ENCODE peak calls at places on chromosomes 3 and 15, in ten cellular contexts. One of them, this sample, is unnamed.

GRCh38 chr3:61526307-61526706 is 35.1 kb upstream of the PTPRG start:
- DNase-seq in RPMI7951: no peak
- DNase-seq in left ventricle myocardium inferior: no peak
- DNase-seq in stimulated activated naive CD4-positive, alpha-beta T cell: no peak
- DNase-seq in WERI-Rb-1: no peak
- DNase-seq in PC-9: no peak
- DNase-seq in activated CD8-positive, alpha-beta memory T cell treated with anti-CD3 and anti-CD28 coated beads, Interleukin-2, amount 10 ng/mL, durations not matched to agents 7 days and 5 days: no peak
- DNase-seq in NCI-H510A: no peak
- DNase-seq in fibroblast of lung: no peak
- DNase-seq in stimulated activated CD4-positive, alpha-beta T cell treated with anti-CD3 and anti-CD28 coated beads, TNF-alpha, amount 100 ng/mL, for 4 hours: no peak
- DNase-seq in this sample: no peak

GRCh38 chr3:135558906-135559305 is 406.6 kb upstream of the PPP2R3A start:
- DNase-seq in RPMI7951: peak
- DNase-seq in left ventricle myocardium inferior: no peak
- DNase-seq in stimulated activated naive CD4-positive, alpha-beta T cell: no peak
- DNase-seq in WERI-Rb-1: no peak
- DNase-seq in PC-9: no peak
- DNase-seq in activated CD8-positive, alpha-beta memory T cell treated with anti-CD3 and anti-CD28 coated beads, Interleukin-2, amount 10 ng/mL, durations not matched to agents 7 days and 5 days: no peak
- DNase-seq in NCI-H510A: no peak
- DNase-seq in fibroblast of lung: no peak
- DNase-seq in stimulated activated CD4-positive, alpha-beta T cell treated with anti-CD3 and anti-CD28 coated beads, TNF-alpha, amount 100 ng/mL, for 4 hours: no peak
- DNase-seq in this sample: no peak

GRCh38 chr3:184505053-184505452 is 56.5 kb upstream of the EPHB3 start:
- DNase-seq in RPMI7951: peak
- DNase-seq in left ventricle myocardium inferior: no peak
- DNase-seq in stimulated activated naive CD4-positive, alpha-beta T cell: no peak
- DNase-seq in WERI-Rb-1: no peak
- DNase-seq in PC-9: no peak
- DNase-seq in activated CD8-positive, alpha-beta memory T cell treated with anti-CD3 and anti-CD28 coated beads, Interleukin-2, amount 10 ng/mL, durations not matched to agents 7 days and 5 days: no peak
- DNase-seq in NCI-H510A: no peak
- DNase-seq in fibroblast of lung: no peak
- DNase-seq in stimulated activated CD4-positive, alpha-beta T cell treated with anti-CD3 and anti-CD28 coated beads, TNF-alpha, amount 100 ng/mL, for 4 hours: no peak
- DNase-seq in this sample: no peak

GRCh38 chr3:127800508-127800907 is 21.8 kb downstream of the MGLL start:
- DNase-seq in RPMI7951: peak
- DNase-seq in left ventricle myocardium inferior: no peak
- DNase-seq in stimulated activated naive CD4-positive, alpha-beta T cell: no peak
- DNase-seq in WERI-Rb-1: no peak
- DNase-seq in PC-9: no peak
- DNase-seq in activated CD8-positive, alpha-beta memory T cell treated with anti-CD3 and anti-CD28 coated beads, Interleukin-2, amount 10 ng/mL, durations not matched to agents 7 days and 5 days: peak
- DNase-seq in NCI-H510A: no peak
- DNase-seq in fibroblast of lung: peak
- DNase-seq in stimulated activated CD4-positive, alpha-beta T cell treated with anti-CD3 and anti-CD28 coated beads, TNF-alpha, amount 100 ng/mL, for 4 hours: no peak
- DNase-seq in this sample: no peak

GRCh38 chr3:142940472-142940871 is 23.0 kb downstream of the PAQR9 start:
- DNase-seq in RPMI7951: peak
- DNase-seq in left ventricle myocardium inferior: no peak
- DNase-seq in stimulated activated naive CD4-positive, alpha-beta T cell: no peak
- DNase-seq in WERI-Rb-1: no peak
- DNase-seq in PC-9: no peak
- DNase-seq in activated CD8-positive, alpha-beta memory T cell treated with anti-CD3 and anti-CD28 coated beads, Interleukin-2, amount 10 ng/mL, durations not matched to agents 7 days and 5 days: no peak
- DNase-seq in NCI-H510A: no peak
- DNase-seq in fibroblast of lung: no peak
- DNase-seq in stimulated activated CD4-positive, alpha-beta T cell treated with anti-CD3 and anti-CD28 coated beads, TNF-alpha, amount 100 ng/mL, for 4 hours: no peak
- DNase-seq in this sample: no peak

GRCh38 chr3:169454060-169454317 is 209.5 kb downstream of the MECOM start:
- DNase-seq in RPMI7951: no peak
- DNase-seq in left ventricle myocardium inferior: no peak
- DNase-seq in stimulated activated naive CD4-positive, alpha-beta T cell: no peak
- DNase-seq in WERI-Rb-1: no peak
- DNase-seq in PC-9: no peak
- DNase-seq in activated CD8-positive, alpha-beta memory T cell treated with anti-CD3 and anti-CD28 coated beads, Interleukin-2, amount 10 ng/mL, durations not matched to agents 7 days and 5 days: no peak
- DNase-seq in NCI-H510A: no peak
- DNase-seq in fibroblast of lung: no peak
- DNase-seq in stimulated activated CD4-positive, alpha-beta T cell treated with anti-CD3 and anti-CD28 coated beads, TNF-alpha, amount 100 ng/mL, for 4 hours: no peak
- DNase-seq in this sample: no peak

GRCh38 chr3:8641472-8641871 is 3.1 kb downstream of the SSUH2 start:
- DNase-seq in RPMI7951: no peak
- DNase-seq in left ventricle myocardium inferior: no peak
- DNase-seq in stimulated activated naive CD4-positive, alpha-beta T cell: no peak
- DNase-seq in WERI-Rb-1: no peak
- DNase-seq in PC-9: no peak
- DNase-seq in activated CD8-positive, alpha-beta memory T cell treated with anti-CD3 and anti-CD28 coated beads, Interleukin-2, amount 10 ng/mL, durations not matched to agents 7 days and 5 days: no peak
- DNase-seq in NCI-H510A: no peak
- DNase-seq in fibroblast of lung: no peak
- DNase-seq in stimulated activated CD4-positive, alpha-beta T cell treated with anti-CD3 and anti-CD28 coated beads, TNF-alpha, amount 100 ng/mL, for 4 hours: no peak
- DNase-seq in this sample: no peak

GRCh38 chr3:30042274-30042859 is 564.0 kb upstream of the TGFBR2 start:
- DNase-seq in RPMI7951: peak
- DNase-seq in left ventricle myocardium inferior: peak
- DNase-seq in stimulated activated naive CD4-positive, alpha-beta T cell: peak
- DNase-seq in WERI-Rb-1: peak
- DNase-seq in PC-9: peak
- DNase-seq in activated CD8-positive, alpha-beta memory T cell treated with anti-CD3 and anti-CD28 coated beads, Interleukin-2, amount 10 ng/mL, durations not matched to agents 7 days and 5 days: peak
- DNase-seq in NCI-H510A: no peak
- DNase-seq in fibroblast of lung: peak
- DNase-seq in stimulated activated CD4-positive, alpha-beta T cell treated with anti-CD3 and anti-CD28 coated beads, TNF-alpha, amount 100 ng/mL, for 4 hours: peak
- DNase-seq in this sample: peak

GRCh38 chr3:187713504-187713903 is 11.1 kb upstream of the RTP2 start:
- DNase-seq in RPMI7951: peak
- DNase-seq in left ventricle myocardium inferior: no peak
- DNase-seq in stimulated activated naive CD4-positive, alpha-beta T cell: no peak
- DNase-seq in WERI-Rb-1: no peak
- DNase-seq in PC-9: no peak
- DNase-seq in activated CD8-positive, alpha-beta memory T cell treated with anti-CD3 and anti-CD28 coated beads, Interleukin-2, amount 10 ng/mL, durations not matched to agents 7 days and 5 days: no peak
- DNase-seq in NCI-H510A: no peak
- DNase-seq in fibroblast of lung: peak
- DNase-seq in stimulated activated CD4-positive, alpha-beta T cell treated with anti-CD3 and anti-CD28 coated beads, TNF-alpha, amount 100 ng/mL, for 4 hours: no peak
- DNase-seq in this sample: no peak

GRCh38 chr15:26838742-26839460 is 28.0 kb upstream of the GABRA5 start:
- DNase-seq in RPMI7951: no peak
- DNase-seq in left ventricle myocardium inferior: no peak
- DNase-seq in stimulated activated naive CD4-positive, alpha-beta T cell: no peak
- DNase-seq in WERI-Rb-1: peak
- DNase-seq in PC-9: peak
- DNase-seq in activated CD8-positive, alpha-beta memory T cell treated with anti-CD3 and anti-CD28 coated beads, Interleukin-2, amount 10 ng/mL, durations not matched to agents 7 days and 5 days: no peak
- DNase-seq in NCI-H510A: no peak
- DNase-seq in fibroblast of lung: no peak
- DNase-seq in stimulated activated CD4-positive, alpha-beta T cell treated with anti-CD3 and anti-CD28 coated beads, TNF-alpha, amount 100 ng/mL, for 4 hours: no peak
- DNase-seq in this sample: no peak

GRCh38 chr15:43056696-43057095 is 49.1 kb downstream of the UBR1 start:
- DNase-seq in RPMI7951: no peak
- DNase-seq in left ventricle myocardium inferior: no peak
- DNase-seq in stimulated activated naive CD4-positive, alpha-beta T cell: no peak
- DNase-seq in WERI-Rb-1: no peak
- DNase-seq in PC-9: no peak
- DNase-seq in activated CD8-positive, alpha-beta memory T cell treated with anti-CD3 and anti-CD28 coated beads, Interleukin-2, amount 10 ng/mL, durations not matched to agents 7 days and 5 days: no peak
- DNase-seq in NCI-H510A: no peak
- DNase-seq in fibroblast of lung: no peak
- DNase-seq in stimulated activated CD4-positive, alpha-beta T cell treated with anti-CD3 and anti-CD28 coated beads, TNF-alpha, amount 100 ng/mL, for 4 hours: no peak
- DNase-seq in this sample: no peak

GRCh38 chr3:155233213-155233612 is 60.3 kb downstream of the STRIT1 start:
- DNase-seq in RPMI7951: peak
- DNase-seq in left ventricle myocardium inferior: peak
- DNase-seq in stimulated activated naive CD4-positive, alpha-beta T cell: no peak
- DNase-seq in WERI-Rb-1: no peak
- DNase-seq in PC-9: peak
- DNase-seq in activated CD8-positive, alpha-beta memory T cell treated with anti-CD3 and anti-CD28 coated beads, Interleukin-2, amount 10 ng/mL, durations not matched to agents 7 days and 5 days: no peak
- DNase-seq in NCI-H510A: no peak
- DNase-seq in fibroblast of lung: peak
- DNase-seq in stimulated activated CD4-positive, alpha-beta T cell treated with anti-CD3 and anti-CD28 coated beads, TNF-alpha, amount 100 ng/mL, for 4 hours: no peak
- DNase-seq in this sample: peak

GRCh38 chr3:127781411-127782001 is 40.8 kb downstream of the MGLL start:
- DNase-seq in RPMI7951: peak
- DNase-seq in left ventricle myocardium inferior: peak
- DNase-seq in stimulated activated naive CD4-positive, alpha-beta T cell: no peak
- DNase-seq in WERI-Rb-1: no peak
- DNase-seq in PC-9: no peak
- DNase-seq in activated CD8-positive, alpha-beta memory T cell treated with anti-CD3 and anti-CD28 coated beads, Interleukin-2, amount 10 ng/mL, durations not matched to agents 7 days and 5 days: no peak
- DNase-seq in NCI-H510A: no peak
- DNase-seq in fibroblast of lung: peak
- DNase-seq in stimulated activated CD4-positive, alpha-beta T cell treated with anti-CD3 and anti-CD28 coated beads, TNF-alpha, amount 100 ng/mL, for 4 hours: no peak
- DNase-seq in this sample: no peak

GRCh38 chr3:59049671-59050331 is at the start of gene CFAP20DC:
- DNase-seq in RPMI7951: peak
- DNase-seq in left ventricle myocardium inferior: peak
- DNase-seq in stimulated activated naive CD4-positive, alpha-beta T cell: peak
- DNase-seq in WERI-Rb-1: no peak
- DNase-seq in PC-9: peak
- DNase-seq in activated CD8-positive, alpha-beta memory T cell treated with anti-CD3 and anti-CD28 coated beads, Interleukin-2, amount 10 ng/mL, durations not matched to agents 7 days and 5 days: peak
- DNase-seq in NCI-H510A: peak
- DNase-seq in fibroblast of lung: peak
- DNase-seq in stimulated activated CD4-positive, alpha-beta T cell treated with anti-CD3 and anti-CD28 coated beads, TNF-alpha, amount 100 ng/mL, for 4 hours: peak
- DNase-seq in this sample: peak

GRCh38 chr15:79863886-79864285 is 32.9 kb downstream of the MTHFS start:
- DNase-seq in RPMI7951: peak
- DNase-seq in left ventricle myocardium inferior: no peak
- DNase-seq in stimulated activated naive CD4-positive, alpha-beta T cell: no peak
- DNase-seq in WERI-Rb-1: no peak
- DNase-seq in PC-9: no peak
- DNase-seq in activated CD8-positive, alpha-beta memory T cell treated with anti-CD3 and anti-CD28 coated beads, Interleukin-2, amount 10 ng/mL, durations not matched to agents 7 days and 5 days: no peak
- DNase-seq in NCI-H510A: no peak
- DNase-seq in fibroblast of lung: peak
- DNase-seq in stimulated activated CD4-positive, alpha-beta T cell treated with anti-CD3 and anti-CD28 coated beads, TNF-alpha, amount 100 ng/mL, for 4 hours: no peak
- DNase-seq in this sample: no peak

GRCh38 chr3:172562881-172563835 is 39.9 kb upstream of the TNFSF10 start:
- DNase-seq in RPMI7951: peak
- DNase-seq in left ventricle myocardium inferior: no peak
- DNase-seq in stimulated activated naive CD4-positive, alpha-beta T cell: no peak
- DNase-seq in WERI-Rb-1: no peak
- DNase-seq in PC-9: peak
- DNase-seq in activated CD8-positive, alpha-beta memory T cell treated with anti-CD3 and anti-CD28 coated beads, Interleukin-2, amount 10 ng/mL, durations not matched to agents 7 days and 5 days: peak
- DNase-seq in NCI-H510A: no peak
- DNase-seq in fibroblast of lung: peak
- DNase-seq in stimulated activated CD4-positive, alpha-beta T cell treated with anti-CD3 and anti-CD28 coated beads, TNF-alpha, amount 100 ng/mL, for 4 hours: no peak
- DNase-seq in this sample: peak

GRCh38 chr15:74022706-74023470 is 28.4 kb downstream of the PML start:
- DNase-seq in RPMI7951: no peak
- DNase-seq in left ventricle myocardium inferior: no peak
- DNase-seq in stimulated activated naive CD4-positive, alpha-beta T cell: no peak
- DNase-seq in WERI-Rb-1: no peak
- DNase-seq in PC-9: no peak
- DNase-seq in activated CD8-positive, alpha-beta memory T cell treated with anti-CD3 and anti-CD28 coated beads, Interleukin-2, amount 10 ng/mL, durations not matched to agents 7 days and 5 days: no peak
- DNase-seq in NCI-H510A: no peak
- DNase-seq in fibroblast of lung: no peak
- DNase-seq in stimulated activated CD4-positive, alpha-beta T cell treated with anti-CD3 and anti-CD28 coated beads, TNF-alpha, amount 100 ng/mL, for 4 hours: no peak
- DNase-seq in this sample: no peak

GRCh38 chr15:39393575-39394335 is 187.1 kb upstream of the THBS1 start:
- DNase-seq in RPMI7951: peak
- DNase-seq in left ventricle myocardium inferior: no peak
- DNase-seq in stimulated activated naive CD4-positive, alpha-beta T cell: no peak
- DNase-seq in WERI-Rb-1: no peak
- DNase-seq in PC-9: no peak
- DNase-seq in activated CD8-positive, alpha-beta memory T cell treated with anti-CD3 and anti-CD28 coated beads, Interleukin-2, amount 10 ng/mL, durations not matched to agents 7 days and 5 days: no peak
- DNase-seq in NCI-H510A: no peak
- DNase-seq in fibroblast of lung: no peak
- DNase-seq in stimulated activated CD4-positive, alpha-beta T cell treated with anti-CD3 and anti-CD28 coated beads, TNF-alpha, amount 100 ng/mL, for 4 hours: no peak
- DNase-seq in this sample: no peak

GRCh38 chr15:95559875-95560394 is 770.6 kb upstream of the NR2F2 start:
- DNase-seq in RPMI7951: peak
- DNase-seq in left ventricle myocardium inferior: no peak
- DNase-seq in stimulated activated naive CD4-positive, alpha-beta T cell: no peak
- DNase-seq in WERI-Rb-1: no peak
- DNase-seq in PC-9: peak
- DNase-seq in activated CD8-positive, alpha-beta memory T cell treated with anti-CD3 and anti-CD28 coated beads, Interleukin-2, amount 10 ng/mL, durations not matched to agents 7 days and 5 days: no peak
- DNase-seq in NCI-H510A: no peak
- DNase-seq in fibroblast of lung: peak
- DNase-seq in stimulated activated CD4-positive, alpha-beta T cell treated with anti-CD3 and anti-CD28 coated beads, TNF-alpha, amount 100 ng/mL, for 4 hours: no peak
- DNase-seq in this sample: peak